ENCODE peak calls at places on chromosome 9, in four cellular contexts. I is astrocyte, X is HCT116, L is K562. C is an unnamed sample. For H3K27me3, the result is how much of the 10 kb centered on the place peaks cover.

GRCh38 chr9:72633966-72634365 is 112.6 kb downstream of the TMC1 start:
- DNase-seq in X (peak), L (no peak), I (peak), C (no peak)

GRCh38 chr9:103397868-103398600 is 402.9 kb downstream of the CYLC2 start:
- DNase-seq in I (peak), X (peak), L (peak), C (peak)

GRCh38 chr9:137053944-137054931 is at the start of gene ENTPD2:
- DNase-seq in I (no peak), L (peak), X (no peak), C (peak)

GRCh38 chr9:69018688-69019087 is 4.8 kb upstream of the PRKACG start:
- DNase-seq in I (no peak), L (peak), X (no peak), C (no peak)

GRCh38 chr9:90941661-90942060 is 140.0 kb downstream of the SYK start:
- DNase-seq in L (no peak), I (no peak), X (no peak), C (no peak)

GRCh38 chr9:80086822-80087345 is 515.1 kb downstream of the TLE4 start:
- DNase-seq in X (no peak), I (no peak), L (no peak), C (no peak)

GRCh38 chr9:88218721-88219120 is 80.4 kb upstream of the SPATA31C2 start:
- DNase-seq in L (no peak), I (no peak), X (no peak), C (no peak)

GRCh38 chr9:136171801-136172411 is 33.0 kb downstream of the LHX3 start:
- DNase-seq in I (no peak), X (no peak), L (no peak), C (no peak)

GRCh38 chr9:89381308-89381609 is 63.0 kb downstream of the SECISBP2 start:
- DNase-seq in I (no peak), X (no peak), L (no peak), C (no peak)

GRCh38 chr9:15328946-15329345 is 21.9 kb upstream of the TTC39B start:
- DNase-seq in I (no peak), X (no peak), L (no peak), C (no peak)

GRCh38 chr9:119273984-119274665 is 95.1 kb downstream of the BRINP1 start:
- DNase-seq in I (peak), X (no peak), L (no peak), C (no peak)

GRCh38 chr9:79695531-79696218 is 123.9 kb downstream of the TLE4 start:
- DNase-seq in X (no peak), L (no peak), I (no peak), C (no peak)

GRCh38 chr9:98879958-98880300 is 63.8 kb upstream of the COL15A1 start:
- DNase-seq in I (no peak), X (no peak), L (no peak), C (no peak)

GRCh38 chr9:74032421-74032820 is 464.7 kb upstream of the RORB start:
- DNase-seq in I (no peak), L (no peak), X (no peak), C (no peak)

GRCh38 chr9:34428325-34428958 is 29.9 kb downstream of the FAM219A start:
- DNase-seq in L (no peak), X (no peak), I (peak), C (no peak)

GRCh38 chr9:2292733-2293132 is 277.6 kb downstream of the SMARCA2 start:
- DNase-seq in I (no peak), L (no peak), X (no peak), C (no peak)
- H3K9ac ChIP-seq in I (no peak), L (no peak), X (no peak), C (no peak)

GRCh38 chr9:134968823-134969090 is 51.0 kb upstream of the FCN1 start:
- DNase-seq in L (no peak), X (no peak), I (no peak), C (no peak)
- H3K27me3 ChIP-seq in L (under half), X (under half), I (under half), C (under half)

GRCh38 chr9:94796687-94797086 is 70.2 kb downstream of the AOPEP start:
- DNase-seq in I (no peak), L (no peak), X (no peak), C (no peak)
- TF ChIP-seq CTCF in I (no peak), L (no peak), X (no peak), C (no peak)

GRCh38 chr9:110975278-110975677 is 63.0 kb downstream of the LPAR1 start:
- DNase-seq in L (no peak), I (no peak), X (no peak), C (no peak)

GRCh38 chr9:110975969-110976368 is 62.3 kb downstream of the LPAR1 start:
- DNase-seq in I (no peak), X (no peak), L (no peak), C (no peak)

GRCh38 chr9:110969971-110970381 is 68.3 kb downstream of the LPAR1 start:
- DNase-seq in X (no peak), L (no peak), I (peak), C (no peak)

GRCh38 chr9:110971234-110971633 is 67.0 kb downstream of the LPAR1 start:
- DNase-seq in I (no peak), L (no peak), X (no peak), C (no peak)

GRCh38 chr9:110971705-110972104 is 66.6 kb downstream of the LPAR1 start:
- DNase-seq in X (no peak), L (no peak), I (no peak), C (no peak)
- H3K9ac ChIP-seq in X (no peak), L (no peak), I (no peak), C (no peak)

GRCh38 chr9:124179196-124180071 is 78.3 kb upstream of the NEK6 start:
- DNase-seq in L (no peak), X (no peak), I (no peak), C (no peak)
- H3K27me3 ChIP-seq in L (under half), X (under half), I (under half), C (under half)

C was measured in colonic mucosa.